ENCODE peak calls at places on chromosomes 12 and 14, in nine cellular contexts. X, T, A, V, P, F, B, R and N are unnamed samples.

GRCh38 chr14:33545696-33546095 is 405.2 kb downstream of the EGLN3 start:
- DNase-seq in X (no peak), T (no peak), A (no peak), V (no peak), P (no peak), F (no peak), B (no peak), R (no peak), N (no peak)

GRCh38 chr14:32324601-32325000 is 4.5 kb upstream of the AKAP6 start:
- DNase-seq in X (no peak), T (no peak), A (no peak), V (no peak), P (peak; percentile 30), F (no peak), B (no peak), R (peak; percentile 24), N (no peak)

GRCh38 chr12:94099191-94099983 is 49.0 kb upstream of the PLXNC1 start:
- DNase-seq in X (no peak), T (no peak), A (no peak), V (no peak), P (peak; percentile 96), F (no peak), B (no peak), R (peak; percentile 92), N (no peak)

GRCh38 chr14:69901113-69901951 is 22.1 kb downstream of the SMOC1 start:
- DNase-seq in X (no peak), T (no peak), A (no peak), V (no peak), P (peak; percentile 90), F (no peak), B (no peak), R (peak; percentile 54), N (no peak)

GRCh38 chr12:14454098-14454907 is 88.8 kb downstream of the ATF7IP start:
- DNase-seq in X (peak; percentile 86), T (no peak), A (peak; percentile 51), V (peak; percentile 22), P (peak; percentile 61), F (peak; percentile 29), B (peak; percentile 36), R (peak; percentile 51), N (peak; percentile 92)

GRCh38 chr12:85329913-85330312 is 49.9 kb downstream of the ALX1 start:
- DNase-seq in X (no peak), T (no peak), A (no peak), V (no peak), P (no peak), F (no peak), B (no peak), R (no peak), N (no peak)

GRCh38 chr12:98574110-98574509 is 19.4 kb upstream of the SLC25A3 start:
- DNase-seq in X (no peak), T (no peak), A (no peak), V (no peak), P (no peak), F (no peak), B (no peak), R (no peak), N (no peak)

GRCh38 chr12:114167431-114167830 is 201.3 kb upstream of the RBM19 start:
- DNase-seq in X (no peak), T (no peak), A (no peak), V (peak; percentile 61), P (peak; percentile 2), F (no peak), B (no peak), R (no peak), N (no peak)

GRCh38 chr12:131975228-131975627 is 25.5 kb downstream of the EP400 start:
- DNase-seq in X (no peak), T (no peak), A (no peak), V (no peak), P (no peak), F (no peak), B (no peak), R (no peak), N (no peak)

GRCh38 chr12:110577717-110578521 is 5.2 kb downstream of the PPTC7 start:
- DNase-seq in X (no peak), T (no peak), A (no peak), V (peak; percentile 64), P (peak; percentile 89), F (no peak), B (peak; percentile 69), R (peak; percentile 91), N (no peak)

GRCh38 chr12:64824130-64824499 is 332 bp upstream of the TBC1D30 start:
- DNase-seq in X (no peak), T (no peak), A (no peak), V (no peak), P (no peak), F (no peak), B (no peak), R (no peak), N (peak; percentile 48)

GRCh38 chr12:52827499-52828090 is 6.5 kb downstream of the KRT79 start:
- DNase-seq in X (no peak), T (no peak), A (no peak), V (no peak), P (no peak), F (no peak), B (no peak), R (no peak), N (no peak)

GRCh38 chr12:25074113-25074512 is 120.8 kb downstream of the DNAI7 start:
- DNase-seq in X (no peak), T (no peak), A (no peak), V (no peak), P (no peak), F (no peak), B (no peak), R (no peak), N (no peak)

GRCh38 chr14:51614707-51615106 is 37.0 kb upstream of the FRMD6 start:
- DNase-seq in X (no peak), T (no peak), A (no peak), V (no peak), P (no peak), F (peak; percentile 54), B (no peak), R (no peak), N (no peak)

GRCh38 chr12:131254374-131254773 is 300.7 kb downstream of the ADGRD1 start:
- DNase-seq in X (no peak), T (no peak), A (no peak), V (no peak), P (no peak), F (no peak), B (no peak), R (no peak), N (no peak)

GRCh38 chr12:14769462-14769836 is 33.8 kb downstream of the WBP11 start:
- DNase-seq in X (peak; percentile 87), T (no peak), A (peak; percentile 59), V (peak; percentile 16), P (peak; percentile 27), F (no peak), B (no peak), R (no peak), N (peak; percentile 90)

GRCh38 chr12:27982951-27983350 is 10.4 kb upstream of the PTHLH start:
- DNase-seq in X (no peak), T (no peak), A (no peak), V (no peak), P (no peak), F (no peak), B (no peak), R (no peak), N (no peak)

GRCh38 chr12:102061556-102062418 is at the start of gene WASHC3:
- DNase-seq in X (peak; percentile 96), T (peak; percentile 90), A (peak; percentile 86), V (peak; percentile 96), P (peak; percentile 95), F (peak; percentile 61), B (peak; percentile 96), R (peak; percentile 89), N (peak; percentile 98)

GRCh38 chr14:106210650-106211049 is 684.3 kb downstream of the TMEM121 start:
- DNase-seq in X (no peak), T (no peak), A (no peak), V (no peak), P (no peak), F (no peak), B (no peak), R (no peak), N (no peak)

GRCh38 chr12:6961278-6961694 is 9.2 kb downstream of the PHB2 start:
- DNase-seq in X (no peak), T (peak; percentile 84), A (no peak), V (peak; percentile 78), P (peak; percentile 48), F (no peak), B (peak; percentile 84), R (peak; percentile 48), N (no peak)

GRCh38 chr12:6432991-6433390 is 11.8 kb upstream of the CD27 start:
- DNase-seq in X (no peak), T (no peak), A (no peak), V (no peak), P (no peak), F (no peak), B (no peak), R (no peak), N (no peak)

GRCh38 chr12:16359512-16360491 is 12.4 kb downstream of the MGST1 start:
- DNase-seq in X (peak; percentile 81), T (no peak), A (peak; percentile 81), V (peak; percentile 65), P (peak; percentile 53), F (no peak), B (peak; percentile 60), R (peak; percentile 42), N (peak; percentile 90)

GRCh38 chr12:1551496-1551895 is 42.9 kb downstream of the FBXL14 start:
- DNase-seq in X (no peak), T (no peak), A (no peak), V (no peak), P (no peak), F (no peak), B (no peak), R (no peak), N (no peak)

GRCh38 chr12:44078273-44078672 is 242.4 kb downstream of the TMEM117 start:
- DNase-seq in X (no peak), T (no peak), A (no peak), V (no peak), P (no peak), F (no peak), B (no peak), R (peak; percentile 32), N (no peak)

GRCh38 chr14:80095623-80096022 is 115.7 kb downstream of the DIO2 start:
- DNase-seq in X (no peak), T (no peak), A (no peak), V (peak; percentile 9), P (peak; percentile 22), F (peak; percentile 11), B (no peak), R (peak; percentile 72), N (no peak)

GRCh38 chr12:27802511-27802910 is 22.5 kb upstream of the MANSC4 start:
- DNase-seq in X (no peak), T (no peak), A (no peak), V (no peak), P (no peak), F (no peak), B (no peak), R (no peak), N (no peak)

GRCh38 chr12:88361493-88361892 is 218.8 kb downstream of the KITLG start:
- DNase-seq in X (no peak), T (no peak), A (no peak), V (no peak), P (peak; percentile 47), F (no peak), B (no peak), R (no peak), N (no peak)

GRCh38 chr12:10771132-10771733 is 31.2 kb downstream of the TAS2R7 start:
- DNase-seq in X (no peak), T (no peak), A (no peak), V (peak; percentile 39), P (peak; percentile 49), F (no peak), B (no peak), R (peak; percentile 22), N (peak; percentile 41)

GRCh38 chr12:91225316-91225715 is 42.7 kb upstream of the DCN start:
- DNase-seq in X (no peak), T (no peak), A (no peak), V (peak; percentile 11), P (peak; percentile 86), F (no peak), B (no peak), R (no peak), N (no peak)

GRCh38 chr12:85920324-85920947 is 46.3 kb downstream of the NTS start:
- DNase-seq in X (no peak), T (no peak), A (no peak), V (peak; percentile 10), P (peak; percentile 11), F (peak; percentile 1), B (no peak), R (peak; percentile 49), N (peak; percentile 73)

GRCh38 chr12:5451251-5451650 is 19.3 kb downstream of the NTF3 start:
- DNase-seq in X (no peak), T (no peak), A (no peak), V (no peak), P (peak; percentile 43), F (no peak), B (no peak), R (no peak), N (no peak)